ENCODE peak calls at places on chromosomes 1 and 21, in four cellular contexts. K is AG09319, I is tibial artery, V is T1000. M is an unnamed sample.

GRCh38 chr1:198373376-198373775 is 167.1 kb downstream of the ATP6V1G3 start:
- DNase-seq in I (no peak), V (no peak), K (no peak), M (no peak)

GRCh38 chr1:100423832-100424337 is 71.6 kb downstream of the CDC14A start:
- DNase-seq in V (no peak), K (no peak), I (no peak), M (no peak)

GRCh38 chr1:109619655-109620395 is at the start of gene AMPD2:
- DNase-seq in K (peak; percentile 67), I (peak; percentile 90), V (peak; percentile 47), M (peak; percentile 83)

GRCh38 chr1:180950321-180950720 is 37.6 kb downstream of the KIAA1614 start:
- DNase-seq in I (no peak), K (no peak), V (no peak), M (no peak)

GRCh38 chr1:234322979-234323378 is 50.3 kb upstream of the COA6 start:
- DNase-seq in K (no peak), V (no peak), I (no peak), M (no peak)

GRCh38 chr1:12460121-12460520 is 157.9 kb downstream of the DHRS3 start:
- DNase-seq in I (no peak), K (no peak), V (no peak), M (no peak)

GRCh38 chr1:6423321-6423999 is 1.1 kb upstream of the ESPN start:
- DNase-seq in V (peak; percentile 15), K (no peak), I (no peak), M (no peak)

GRCh38 chr21:42276526-42277154 is 38.6 kb downstream of the TFF3 start:
- DNase-seq in I (no peak), V (no peak), K (no peak), M (no peak)

GRCh38 chr21:43988016-43988415 is 24.1 kb upstream of the TRAPPC10 start:
- DNase-seq in K (no peak), I (no peak), V (no peak), M (no peak)

GRCh38 chr1:37945743-37946702 is 830 bp downstream of the INPP5B start:
- DNase-seq in V (peak; percentile 20), I (peak; percentile 90), K (peak; percentile 90), M (peak; percentile 68)

GRCh38 chr1:54653036-54653435 is 11.4 kb downstream of the MROH7 start:
- DNase-seq in V (no peak), K (no peak), I (no peak), M (no peak)

GRCh38 chr1:201406831-201407406 is 7.8 kb upstream of the LAD1 start:
- DNase-seq in K (no peak), I (no peak), V (no peak), M (no peak)

GRCh38 chr1:6727535-6727934 is 25.9 kb upstream of the DNAJC11 start:
- DNase-seq in K (no peak), I (peak; percentile 74), V (no peak), M (peak; percentile 29)

GRCh38 chr1:166616206-166616605 is 223.1 kb upstream of the POGK start:
- DNase-seq in I (no peak), K (no peak), V (no peak), M (no peak)

GRCh38 chr1:15849775-15850449 is 2.4 kb downstream of the SPEN start:
- DNase-seq in I (peak; percentile 67), K (no peak), V (no peak), M (peak; percentile 63)

GRCh38 chr1:152110365-152110859 is 4.8 kb downstream of the TCHH start:
- DNase-seq in K (no peak), V (no peak), I (peak; percentile 65), M (no peak)

GRCh38 chr1:121586369-121587229 is 401.8 kb downstream of the SRGAP2C start:
- DNase-seq in K (no peak), I (no peak), V (no peak), M (no peak)

GRCh38 chr21:44011774-44012473 is at the start of gene TRAPPC10:
- DNase-seq in I (peak; percentile 90), V (peak; percentile 73), K (peak; percentile 60), M (peak; percentile 83)

GRCh38 chr21:38917045-38917774 is 111.5 kb downstream of the ETS2 start:
- DNase-seq in V (no peak), I (no peak), K (no peak), M (no peak)

GRCh38 chr1:150876111-150876434 is 326 bp downstream of the ARNT start:
- DNase-seq in I (no peak), V (peak; percentile 24), K (no peak), M (no peak)

GRCh38 chr1:183023146-183023600 is at the start of gene LAMC1:
- DNase-seq in V (peak; percentile 55), I (peak; percentile 84), K (peak; percentile 76), M (peak; percentile 73)

M was measured in uterus.